ENCODE peak calls at places on chromosomes 5 and 9, in four cellular contexts. I is stomach, X is K562, E is neural crest cell. T is an unnamed sample.

GRCh38 chr5:128491291-128491690 is 46.8 kb downstream of the FBN2 start:
- DNase-seq in I (no peak), X (no peak), E (no peak), T (peak)

GRCh38 chr5:76689321-76690026 is 26.5 kb upstream of the F2R start:
- DNase-seq in I (no peak), X (no peak), E (no peak), T (no peak)

GRCh38 chr5:124343451-124343867 is 403.0 kb downstream of the ZNF608 start:
- DNase-seq in I (no peak), X (no peak), E (no peak), T (no peak)

GRCh38 chr5:91162534-91163381 is 220.4 kb downstream of the ARRDC3 start:
- DNase-seq in I (peak), X (peak), E (no peak), T (peak)

GRCh38 chr9:82563841-82564240 is 499.1 kb downstream of the RASEF start:
- DNase-seq in I (no peak), X (no peak), E (no peak), T (no peak)

GRCh38 chr9:115164511-115164974 is 46.6 kb upstream of the TNC start:
- DNase-seq in I (no peak), X (no peak), E (no peak), T (no peak)

GRCh38 chr9:13397220-13397619 is 117.7 kb upstream of the MPDZ start:
- DNase-seq in I (no peak), X (no peak), E (no peak), T (no peak)

GRCh38 chr5:24905123-24905522 is 260.3 kb upstream of the CDH10 start:
- DNase-seq in I (no peak), X (no peak), E (no peak), T (no peak)

GRCh38 chr5:72785796-72786195 is 30.7 kb upstream of the TNPO1 start:
- DNase-seq in I (no peak), X (no peak), E (no peak), T (no peak)

GRCh38 chr5:149990518-149991376 is 9.7 kb downstream of the TIGD6 start:
- DNase-seq in I (peak), X (peak), E (peak), T (peak)

GRCh38 chr5:62643556-62644451 is 65.2 kb downstream of the LRRC70 start:
- DNase-seq in I (no peak), X (no peak), E (no peak), T (no peak)

GRCh38 chr9:124559871-124560270 is 52.7 kb upstream of the NR5A1 start:
- DNase-seq in I (no peak), X (no peak), E (no peak), T (no peak)

GRCh38 chr9:35675204-35675603 is 1.5 kb downstream of the CA9 start:
- DNase-seq in I (no peak), X (no peak), E (no peak), T (no peak)

GRCh38 chr5:128572546-128573339 is 34.7 kb upstream of the FBN2 start:
- DNase-seq in I (no peak), X (no peak), E (no peak), T (no peak)

GRCh38 chr5:9716838-9717281 is 86.7 kb upstream of the TAS2R1 start:
- DNase-seq in I (no peak), X (no peak), E (no peak), T (no peak)

GRCh38 chr5:96691503-96692303 is 29.5 kb downstream of the CAST start:
- DNase-seq in I (no peak), X (no peak), E (no peak), T (no peak)

GRCh38 chr5:64585654-64586053 is 79.8 kb downstream of the RGS7BP start:
- DNase-seq in I (no peak), X (no peak), E (no peak), T (no peak)

GRCh38 chr5:155727512-155728145 is 599.3 kb upstream of the SGCD start:
- DNase-seq in I (no peak), X (no peak), E (peak), T (peak)

GRCh38 chr5:38921174-38921573 is 75.4 kb downstream of the OSMR start:
- DNase-seq in I (no peak), X (peak), E (no peak), T (peak)

GRCh38 chr5:53067641-53068040 is 41.9 kb downstream of the MOCS2 start:
- DNase-seq in I (no peak), X (no peak), E (no peak), T (no peak)

GRCh38 chr5:34487202-34487879 is 168.8 kb upstream of the RAI14 start:
- DNase-seq in I (peak), X (no peak), E (no peak), T (no peak)

GRCh38 chr5:151699071-151699901 is 12.6 kb upstream of the SPARC start:
- DNase-seq in I (peak), X (no peak), E (no peak), T (no peak)

GRCh38 chr5:129905467-129906176 is 1.4 kb downstream of the CHSY3 start:
- DNase-seq in I (no peak), X (no peak), E (peak), T (peak)

GRCh38 chr9:132673355-132673754 is 3.1 kb downstream of the GTF3C4 start:
- DNase-seq in I (no peak), X (peak), E (peak), T (peak)

GRCh38 chr5:91378683-91379601 is 4.2 kb downstream of the ARRDC3 start:
- DNase-seq in I (no peak), X (peak), E (no peak), T (no peak)

GRCh38 chr5:43420241-43420640 is 8.1 kb upstream of the CCL28 start:
- DNase-seq in I (no peak), X (no peak), E (no peak), T (no peak)

GRCh38 chr5:37836173-37837100 is 3.4 kb downstream of the GDNF start:
- DNase-seq in I (no peak), X (no peak), E (no peak), T (peak)
- TF ChIP-seq CTCF in I (no peak), X (no peak), E (no peak), T (no peak)

DNA sequence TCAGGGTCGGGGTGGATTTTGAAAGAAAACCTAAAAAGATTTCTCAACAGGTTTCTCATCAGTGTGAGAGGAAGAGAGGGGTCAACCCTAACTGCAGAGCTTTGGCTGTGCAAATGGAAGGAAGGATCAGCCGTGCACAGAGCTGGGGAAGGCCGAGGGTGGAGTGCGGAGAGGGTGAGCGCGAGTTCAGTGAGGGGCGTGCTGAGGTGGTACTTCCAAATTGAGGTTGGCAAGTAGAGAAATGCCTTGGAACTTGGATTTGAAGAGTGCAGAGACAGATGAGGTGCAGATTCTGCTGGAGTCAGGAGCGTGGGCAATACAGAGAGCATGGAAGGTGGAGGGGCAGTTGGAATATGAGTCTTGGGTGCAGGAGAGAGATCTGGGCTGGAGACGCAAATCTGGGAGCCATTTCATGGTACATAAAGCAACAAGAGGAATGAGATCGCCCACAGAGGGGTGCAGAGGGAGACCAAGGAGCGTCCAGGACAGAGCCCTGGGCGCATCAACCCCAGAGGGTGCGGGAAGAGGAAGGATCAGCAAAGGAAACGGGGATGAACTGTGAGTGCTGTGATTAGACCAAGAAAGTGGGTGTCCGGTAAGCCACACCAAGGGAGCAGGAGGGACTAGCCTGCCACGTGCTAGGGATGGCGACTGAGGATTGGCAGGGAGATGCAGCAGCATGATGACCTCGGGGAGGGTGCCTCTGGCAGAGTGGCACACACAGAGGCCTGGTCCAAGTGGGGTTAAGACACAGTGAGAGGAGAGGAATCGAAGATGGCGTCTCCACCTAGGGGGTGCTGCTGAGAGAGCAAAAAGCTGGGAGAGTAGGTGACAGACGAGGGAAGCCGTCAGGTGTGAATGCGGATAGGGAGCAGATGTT is 105.8 kb downstream of the ADAMTS2 start:
- DNase-seq in I (no peak), X (no peak), E (no peak), T (no peak)
- TF ChIP-seq CTCF in I (no peak), X (no peak), E (no peak), T (no peak)

DNA sequence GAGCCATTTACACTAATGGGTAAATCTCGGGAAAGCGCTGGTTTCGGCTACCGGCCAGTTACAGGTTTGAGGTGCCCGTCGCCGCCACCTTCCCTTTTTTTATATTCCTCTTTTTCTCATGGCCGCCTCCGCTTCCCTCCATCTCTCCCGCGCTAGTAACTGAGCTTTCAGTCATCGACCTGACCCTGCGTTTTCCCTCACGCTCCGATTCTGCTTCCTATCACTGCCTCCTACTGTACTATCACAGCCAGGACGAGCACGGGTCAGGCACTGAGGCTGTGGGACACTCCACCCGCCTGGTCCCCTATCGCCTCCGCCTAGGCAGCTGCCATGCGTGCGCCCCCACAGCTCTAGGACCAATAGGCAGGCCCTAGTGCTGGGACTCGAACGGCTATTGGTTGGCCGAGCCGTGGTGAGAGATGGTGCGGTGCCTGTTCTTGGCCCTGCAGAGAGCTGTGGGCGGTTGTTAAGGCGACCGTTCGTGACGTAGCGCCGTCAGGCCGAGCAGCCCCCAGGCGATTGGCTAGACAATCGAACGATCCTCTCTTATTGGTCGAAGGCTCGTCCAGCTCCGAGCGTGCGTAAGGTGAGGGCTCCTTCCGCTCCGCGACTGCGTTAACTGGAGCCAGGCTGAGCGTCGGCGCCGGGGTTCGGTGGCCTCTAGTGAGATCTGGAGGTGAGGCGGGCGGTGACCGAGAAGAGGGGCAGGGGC is at the start of gene HMGCR:
- DNase-seq in I (peak), X (peak), E (peak), T (peak)
- TF ChIP-seq CTCF in I (peak), X (peak), E (peak), T (no peak)

DNA sequence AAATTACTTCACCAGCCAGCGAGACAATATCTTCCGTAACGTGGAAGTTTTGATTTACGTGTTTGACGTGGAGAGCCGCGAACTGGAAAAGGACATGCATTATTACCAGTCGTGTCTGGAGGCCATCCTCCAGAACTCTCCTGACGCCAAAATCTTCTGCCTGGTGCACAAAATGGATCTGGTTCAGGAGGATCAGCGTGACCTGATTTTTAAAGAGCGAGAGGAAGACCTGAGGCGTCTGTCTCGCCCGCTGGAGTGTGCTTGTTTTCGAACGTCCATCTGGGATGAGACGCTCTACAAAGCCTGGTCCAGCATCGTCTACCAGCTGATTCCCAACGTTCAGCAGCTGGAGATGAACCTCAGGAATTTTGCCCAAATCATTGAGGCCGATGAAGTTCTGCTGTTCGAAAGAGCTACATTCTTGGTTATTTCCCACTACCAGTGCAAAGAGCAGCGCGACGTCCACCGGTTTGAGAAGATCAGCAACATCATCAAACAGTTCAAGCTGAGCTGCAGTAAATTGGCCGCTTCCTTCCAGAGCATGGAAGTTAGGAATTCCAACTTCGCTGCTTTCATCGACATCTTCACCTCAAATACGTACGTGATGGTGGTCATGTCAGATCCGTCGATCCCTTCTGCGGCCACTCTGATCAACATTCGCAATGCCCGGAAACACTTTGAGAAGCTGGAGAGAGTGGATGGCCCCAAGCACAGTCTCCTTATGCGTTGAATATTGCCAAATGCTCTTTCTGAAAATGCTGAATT is 827 bp downstream of the RRAGA start:
- DNase-seq in I (no peak), X (peak), E (no peak), T (peak)
- TF ChIP-seq CTCF in I (no peak), X (no peak), E (no peak), T (no peak)